ENCODE peak calls at places on chromosomes 1 and 21, in six cellular contexts. K, L, B, Z, S and M are unnamed samples.

GRCh38 chr1:61424382-61424781 is 300.6 kb downstream of the TM2D1 start:
- DNase-seq in S (no peak), K (no peak), B (no peak), L (no peak), Z (no peak), M (no peak)

GRCh38 chr21:27799861-27800260 is 833.0 kb upstream of the ADAMTS5 start:
- DNase-seq in L (no peak), Z (no peak), K (no peak), B (no peak), S (no peak), M (no peak)

GRCh38 chr1:238485062-238485905 is 594.6 kb upstream of the ZP4 start:
- DNase-seq in B (no peak), S (no peak), Z (no peak), L (no peak), K (peak; percentile 60), M (peak; percentile 83)

GRCh38 chr21:15293251-15293650 is 228.5 kb upstream of the NRIP1 start:
- DNase-seq in K (peak; percentile 82), Z (peak; percentile 14), B (no peak), S (no peak), L (peak; percentile 36), M (peak; percentile 71)

GRCh38 chr1:58893257-58893869 is 109.5 kb upstream of the JUN start:
- DNase-seq in L (no peak), Z (no peak), S (no peak), B (no peak), K (no peak), M (no peak)

GRCh38 chr1:221812905-221813597 is 71.2 kb upstream of the DUSP10 start:
- DNase-seq in K (no peak), S (no peak), B (no peak), L (peak; percentile 22), Z (no peak), M (no peak)

GRCh38 chr1:173426057-173426456 is 51.1 kb upstream of the PRDX6 start:
- DNase-seq in K (no peak), B (no peak), Z (no peak), L (no peak), S (no peak), M (no peak)

GRCh38 chr1:225915538-225915991 is 8.5 kb downstream of the PYCR2 start:
- DNase-seq in S (no peak), L (no peak), B (no peak), K (no peak), Z (no peak), M (peak; percentile 10)

GRCh38 chr1:226635456-226635941 is 86.9 kb downstream of the STUM start:
- DNase-seq in K (no peak), Z (no peak), L (no peak), S (peak; percentile 72), B (no peak), M (no peak)

GRCh38 chr21:25708467-25709065 is 26.1 kb downstream of the ATP5PF start:
- DNase-seq in B (no peak), K (peak; percentile 56), L (peak; percentile 41), S (peak; percentile 50), Z (peak; percentile 39), M (peak; percentile 33)

GRCh38 chr1:206867716-206868115 is 2.3 kb downstream of the IL20 start:
- DNase-seq in B (no peak), L (no peak), S (no peak), K (no peak), Z (no peak), M (no peak)

GRCh38 chr1:15153842-15154479 is 414 bp downstream of the TMEM51 start:
- DNase-seq in Z (peak; percentile 78), B (peak; percentile 80), K (peak; percentile 66), S (peak; percentile 52), L (peak; percentile 72), M (peak; percentile 26)

GRCh38 chr21:38476385-38476784 is 21.9 kb downstream of the ERG start:
- DNase-seq in L (peak; percentile 20), K (no peak), Z (no peak), B (no peak), S (no peak), M (no peak)

GRCh38 chr1:28326980-28327379 is 1.9 kb upstream of the MED18 start:
- DNase-seq in B (no peak), S (no peak), Z (no peak), K (peak; percentile 12), L (no peak), M (no peak)

GRCh38 chr1:111032295-111032897 is 68.7 kb upstream of the LRIF1 start:
- DNase-seq in B (no peak), Z (peak; percentile 43), K (peak; percentile 27), L (peak; percentile 45), S (peak; percentile 46), M (peak; percentile 34)

GRCh38 chr21:44844256-44844655 is 26.4 kb upstream of the SUMO3 start:
- DNase-seq in L (no peak), K (no peak), B (no peak), S (no peak), Z (no peak), M (no peak)

GRCh38 chr1:36203554-36204346 is 20.5 kb upstream of the THRAP3 start:
- DNase-seq in L (peak; percentile 32), S (no peak), K (peak; percentile 52), B (no peak), Z (no peak), M (peak; percentile 30)

GRCh38 chr1:197733324-197733723 is 42.0 kb downstream of the DENND1B start:
- DNase-seq in S (no peak), L (no peak), B (no peak), K (no peak), Z (no peak), M (no peak)

GRCh38 chr1:76425843-76426145 is 351.2 kb downstream of the ST6GALNAC3 start:
- DNase-seq in K (peak; percentile 88), L (no peak), Z (no peak), S (no peak), B (no peak), M (peak; percentile 5)

GRCh38 chr1:156692958-156693857 is 12.2 kb downstream of the CRABP2 start:
- DNase-seq in S (no peak), K (no peak), Z (peak; percentile 59), B (no peak), L (peak; percentile 84), M (no peak)

GRCh38 chr1:240712014-240712731 is 100.2 kb upstream of the GREM2 start:
- DNase-seq in Z (no peak), B (no peak), K (peak; percentile 81), L (no peak), S (no peak), M (peak; percentile 40)

GRCh38 chr1:2248127-2248826 is 20.2 kb downstream of the SKI start:
- DNase-seq in K (no peak), B (no peak), L (no peak), S (no peak), Z (no peak), M (no peak)

GRCh38 chr1:153366261-153366660 is 8.6 kb downstream of the S100A9 start:
- DNase-seq in S (no peak), L (no peak), K (no peak), B (no peak), Z (no peak), M (no peak)